ENCODE peak calls at places on chromosomes 5 and 9, in five cellular contexts. W, P, L, V and I are unnamed samples.

GRCh38 chr9:13491493-13492424 is 212.3 kb upstream of the MPDZ start:
- DNase-seq in P (no peak), L (no peak), W (no peak), V (no peak), I (no peak)

GRCh38 chr9:93072383-93072795 is 13.9 kb downstream of the SUSD3 start:
- DNase-seq in L (no peak), V (no peak), P (no peak), W (no peak), I (peak)

GRCh38 chr5:31921852-31922305 is 252.2 kb downstream of the GOLPH3 start:
- DNase-seq in L (no peak), W (no peak), P (no peak), V (no peak), I (no peak)

GRCh38 chr5:66933066-66933465 is 263.5 kb downstream of the CD180 start:
- DNase-seq in W (no peak), V (no peak), L (no peak), P (no peak), I (peak)

GRCh38 chr5:132669455-132669820 is 4.4 kb upstream of the IL4 start:
- DNase-seq in P (no peak), L (no peak), W (no peak), V (no peak), I (no peak)

GRCh38 chr9:95762322-95762721 is 113.2 kb upstream of the ERCC6L2 start:
- DNase-seq in V (peak), L (no peak), W (no peak), P (no peak), I (no peak)

GRCh38 chr9:108622467-108622866 is 233.3 kb downstream of the ACTL7B start:
- DNase-seq in W (no peak), P (no peak), L (no peak), V (no peak), I (peak)

GRCh38 chr5:89282832-89283510 is 400.0 kb upstream of the MEF2C start:
- DNase-seq in W (no peak), P (no peak), V (no peak), L (no peak), I (peak)

GRCh38 chr9:98750396-98751060 is 41.8 kb upstream of the GABBR2 start:
- DNase-seq in V (no peak), W (no peak), L (no peak), P (no peak), I (peak)

GRCh38 chr5:89374818-89375521 is 492.0 kb upstream of the MEF2C start:
- DNase-seq in V (no peak), L (no peak), P (no peak), W (no peak), I (no peak)

GRCh38 chr9:132731230-132731629 is 61.0 kb downstream of the GTF3C4 start:
- DNase-seq in L (no peak), W (no peak), V (no peak), P (no peak), I (no peak)

GRCh38 chr9:26603637-26604036 is 289.0 kb downstream of the CAAP1 start:
- DNase-seq in V (no peak), P (no peak), L (no peak), W (no peak), I (no peak)

GRCh38 chr5:92838253-92838652 is 742.8 kb downstream of the NR2F1-AS1 start:
- DNase-seq in L (no peak), P (no peak), W (no peak), V (no peak), I (no peak)